ENCODE peak calls at places on chromosomes 2 and 18, in nine cellular contexts. B is WTC11; N is IMR-90; P is SK-MEL-5; Z is GM13977; R is NCI-H1417; X is NCI-H774; J is NCI-H2171 treated with DMSO at 0.1 percent for 48 hours; Q is activated CD4-positive, CD25-positive, alpha-beta regulatory T cell. E is an unnamed sample.

GRCh38 chr18:7696846-7697245 is 129.7 kb downstream of the PTPRM start:
- DNase-seq in R (peak), N (peak), Z (no peak), J (peak), X (no peak), Q (no peak), P (no peak), B (no peak), E (no peak)

GRCh38 chr2:235414422-235414821 is 79.4 kb upstream of the AGAP1 start:
- DNase-seq in P (peak), B (no peak), R (peak), X (peak), Z (no peak), N (no peak), Q (no peak), J (no peak), E (no peak)

GRCh38 chr2:194883711-194884110 is 773.3 kb upstream of the SLC39A10 start:
- DNase-seq in J (peak), N (no peak), R (no peak), X (no peak), Q (no peak), Z (no peak), B (no peak), P (no peak), E (no peak)

GRCh38 chr2:86283461-86284030 is 53.9 kb downstream of the REEP1 start:
- DNase-seq in P (no peak), Q (no peak), X (no peak), Z (no peak), B (no peak), N (no peak), J (no peak), R (no peak), E (no peak)

GRCh38 chr2:55511508-55512124 is 7.9 kb upstream of the CFAP36 start:
- DNase-seq in Q (no peak), B (peak), N (peak), P (peak), Z (no peak), X (peak), R (peak), J (peak), E (peak)

GRCh38 chr2:138602166-138602460 is 100.5 kb downstream of the SPOPL start:
- DNase-seq in Z (no peak), Q (no peak), P (no peak), X (no peak), R (peak), J (peak), B (no peak), N (no peak), E (no peak)

GRCh38 chr18:48336332-48336731 is 72.9 kb downstream of the ZBTB7C start:
- DNase-seq in B (no peak), X (no peak), R (peak), P (no peak), Z (no peak), N (no peak), J (no peak), Q (no peak), E (no peak)

GRCh38 chr2:239706407-239706806 is 305.6 kb upstream of the HDAC4 start:
- DNase-seq in Z (no peak), X (no peak), P (no peak), Q (no peak), N (no peak), J (no peak), R (no peak), B (no peak), E (no peak)

GRCh38 chr2:41784496-41784895 is 263.3 kb upstream of the PKDCC start:
- DNase-seq in B (no peak), J (no peak), X (no peak), R (no peak), P (no peak), N (no peak), Z (no peak), Q (no peak), E (no peak)

GRCh38 chr2:119223521-119224390 is at the start of gene STEAP3:
- DNase-seq in Z (peak), Q (no peak), X (peak), N (peak), R (peak), B (peak), P (peak), J (peak), E (peak)